ENCODE peak calls at places on chromosomes 13 and 19, in nine cellular contexts. N is hypothalamus, W is caudate nucleus, Z is NCI-H345, B is hepatocyte, K is neural crest cell, P is NCI-H69, L is brain microvascular endothelial cell, V is NCI-H748 treated with DMSO at 0.1 percent for 48 hours. S is an unnamed sample.

GRCh38 chr19:5623397-5624153 is 692 bp downstream of the SAFB start:
- DNase-seq in B (peak), P (peak), V (no peak), L (no peak), K (peak), N (no peak), Z (no peak), W (no peak), S (no peak)

GRCh38 chr13:92849381-92849780 is 377.2 kb upstream of the GPC6 start:
- DNase-seq in V (no peak), B (no peak), K (no peak), W (no peak), P (no peak), L (no peak), Z (no peak), N (no peak), S (no peak)

GRCh38 chr19:52880895-52881389 is 16.5 kb downstream of the ZNF320 start:
- DNase-seq in Z (no peak), B (no peak), L (no peak), V (no peak), K (no peak), N (no peak), P (no peak), W (no peak), S (no peak)

GRCh38 chr19:19428746-19429145 is 23.3 kb downstream of the GATAD2A start:
- DNase-seq in N (no peak), Z (no peak), W (no peak), K (no peak), V (no peak), P (no peak), B (no peak), L (no peak), S (no peak)

GRCh38 chr19:35447870-35448492 is at the start of gene FFAR2:
- DNase-seq in B (no peak), Z (no peak), K (no peak), L (no peak), P (no peak), W (no peak), V (no peak), N (no peak), S (no peak)

GRCh38 chr13:41883147-41883546 is 77.8 kb downstream of the VWA8 start:
- DNase-seq in P (no peak), W (no peak), B (no peak), K (no peak), L (no peak), Z (no peak), N (no peak), V (no peak), S (no peak)

GRCh38 chr19:7547153-7547552 is 11.6 kb downstream of the PNPLA6 start:
- DNase-seq in N (no peak), W (no peak), L (no peak), K (no peak), V (no peak), P (no peak), B (no peak), Z (no peak), S (no peak)

GRCh38 chr19:4206818-4207484 is 22.4 kb upstream of the EBI3 start:
- DNase-seq in W (no peak), P (peak), Z (no peak), V (no peak), B (no peak), N (no peak), K (no peak), L (no peak), S (no peak)

GRCh38 chr13:109494955-109495354 is 291.4 kb downstream of the IRS2 start:
- DNase-seq in L (peak), P (no peak), V (peak), W (no peak), B (no peak), N (no peak), K (no peak), Z (no peak), S (no peak)

GRCh38 chr13:66994097-66994496 is 236.0 kb downstream of the PCDH9 start:
- DNase-seq in K (peak), V (no peak), W (peak), P (peak), N (peak), Z (no peak), L (peak), B (peak), S (peak)

GRCh38 chr13:50911051-50911690 is 1.6 kb downstream of the RNASEH2B start:
- DNase-seq in L (no peak), B (no peak), K (no peak), V (no peak), N (no peak), Z (no peak), W (no peak), P (peak), S (no peak)

GRCh38 chr19:51690359-51691121 is 2.6 kb upstream of the SPACA6 start:
- DNase-seq in N (peak), Z (no peak), L (peak), P (peak), B (peak), V (peak), K (no peak), W (peak), S (peak)

GRCh38 chr19:10173527-10173926 is 21.2 kb downstream of the DNMT1 start:
- DNase-seq in W (no peak), N (no peak), P (no peak), L (peak), B (no peak), K (no peak), Z (no peak), V (no peak), S (no peak)

GRCh38 chr13:113153810-113154748 is 4.4 kb upstream of the PROZ start:
- DNase-seq in L (peak), P (peak), N (no peak), B (peak), W (peak), Z (peak), K (peak), V (no peak), S (peak)

S was measured in cerebellum.